ENCODE peak calls at places on chromosomes 5 and 9, in ten cellular contexts. One of them, this sample, is unnamed.

GRCh38 chr9:116471093-116471906 is 215.8 kb upstream of the TRIM32 start:
- DNase-seq in HFFc6: no peak
- DNase-seq in T-helper 1 cell: no peak
- DNase-seq in neuronal stem cell: peak
- DNase-seq in T1000: no peak
- DNase-seq in head of caudate nucleus: no peak
- DNase-seq in stimulated activated naive CD4-positive, alpha-beta T cell: no peak
- DNase-seq in T-helper 2 cell: no peak
- DNase-seq in mesothelial cell of epicardium: peak
- DNase-seq in epithelial cell of esophagus: no peak
- DNase-seq in this sample: no peak

GRCh38 chr9:2158111-2158610 is 143.0 kb downstream of the SMARCA2 start:
- DNase-seq in HFFc6: peak
- DNase-seq in T-helper 1 cell: peak
- DNase-seq in neuronal stem cell: no peak
- DNase-seq in T1000: no peak
- DNase-seq in head of caudate nucleus: peak
- DNase-seq in stimulated activated naive CD4-positive, alpha-beta T cell: peak
- DNase-seq in T-helper 2 cell: peak
- DNase-seq in mesothelial cell of epicardium: no peak
- DNase-seq in epithelial cell of esophagus: peak
- DNase-seq in this sample: no peak

GRCh38 chr9:5447337-5447736 is 3.0 kb upstream of the CD274 start:
- DNase-seq in HFFc6: no peak
- DNase-seq in T-helper 1 cell: no peak
- DNase-seq in neuronal stem cell: no peak
- DNase-seq in T1000: no peak
- DNase-seq in head of caudate nucleus: no peak
- DNase-seq in stimulated activated naive CD4-positive, alpha-beta T cell: no peak
- DNase-seq in T-helper 2 cell: no peak
- DNase-seq in mesothelial cell of epicardium: no peak
- DNase-seq in epithelial cell of esophagus: no peak
- DNase-seq in this sample: no peak

GRCh38 chr5:122607818-122608217 is 167.1 kb upstream of the SNX2 start:
- DNase-seq in HFFc6: no peak
- DNase-seq in T-helper 1 cell: no peak
- DNase-seq in neuronal stem cell: no peak
- DNase-seq in T1000: no peak
- DNase-seq in head of caudate nucleus: no peak
- DNase-seq in stimulated activated naive CD4-positive, alpha-beta T cell: no peak
- DNase-seq in T-helper 2 cell: no peak
- DNase-seq in mesothelial cell of epicardium: no peak
- DNase-seq in epithelial cell of esophagus: no peak
- DNase-seq in this sample: no peak

GRCh38 chr9:136372561-136373299 is 739 bp downstream of the CARD9 start:
- DNase-seq in HFFc6: peak
- DNase-seq in T-helper 1 cell: no peak
- DNase-seq in neuronal stem cell: no peak
- DNase-seq in T1000: no peak
- DNase-seq in head of caudate nucleus: peak
- DNase-seq in stimulated activated naive CD4-positive, alpha-beta T cell: no peak
- DNase-seq in T-helper 2 cell: no peak
- DNase-seq in mesothelial cell of epicardium: no peak
- DNase-seq in epithelial cell of esophagus: peak
- DNase-seq in this sample: no peak

GRCh38 chr9:102506391-102506790 is 488.7 kb upstream of the CYLC2 start:
- DNase-seq in HFFc6: no peak
- DNase-seq in T-helper 1 cell: no peak
- DNase-seq in neuronal stem cell: no peak
- DNase-seq in T1000: no peak
- DNase-seq in head of caudate nucleus: no peak
- DNase-seq in stimulated activated naive CD4-positive, alpha-beta T cell: no peak
- DNase-seq in T-helper 2 cell: no peak
- DNase-seq in mesothelial cell of epicardium: no peak
- DNase-seq in epithelial cell of esophagus: no peak
- DNase-seq in this sample: no peak

GRCh38 chr9:33187519-33188218 is 20.5 kb upstream of the B4GALT1 start:
- DNase-seq in HFFc6: peak
- DNase-seq in T-helper 1 cell: no peak
- DNase-seq in neuronal stem cell: no peak
- DNase-seq in T1000: no peak
- DNase-seq in head of caudate nucleus: no peak
- DNase-seq in stimulated activated naive CD4-positive, alpha-beta T cell: no peak
- DNase-seq in T-helper 2 cell: no peak
- DNase-seq in mesothelial cell of epicardium: no peak
- DNase-seq in epithelial cell of esophagus: no peak
- DNase-seq in this sample: no peak

GRCh38 chr5:103800728-103801127 is 238.1 kb upstream of the NUDT12 start:
- DNase-seq in HFFc6: no peak
- DNase-seq in T-helper 1 cell: no peak
- DNase-seq in neuronal stem cell: no peak
- DNase-seq in T1000: no peak
- DNase-seq in head of caudate nucleus: no peak
- DNase-seq in stimulated activated naive CD4-positive, alpha-beta T cell: no peak
- DNase-seq in T-helper 2 cell: no peak
- DNase-seq in mesothelial cell of epicardium: no peak
- DNase-seq in epithelial cell of esophagus: peak
- DNase-seq in this sample: no peak

GRCh38 chr9:9003184-9003583 is 1203.6 kb upstream of the DMAC1 start:
- DNase-seq in HFFc6: no peak
- DNase-seq in T-helper 1 cell: no peak
- DNase-seq in neuronal stem cell: peak
- DNase-seq in T1000: no peak
- DNase-seq in head of caudate nucleus: peak
- DNase-seq in stimulated activated naive CD4-positive, alpha-beta T cell: no peak
- DNase-seq in T-helper 2 cell: no peak
- DNase-seq in mesothelial cell of epicardium: no peak
- DNase-seq in epithelial cell of esophagus: peak
- DNase-seq in this sample: no peak

GRCh38 chr9:5551368-5551767 is 41.0 kb downstream of the PDCD1LG2 start:
- DNase-seq in HFFc6: no peak
- DNase-seq in T-helper 1 cell: no peak
- DNase-seq in neuronal stem cell: no peak
- DNase-seq in T1000: no peak
- DNase-seq in head of caudate nucleus: no peak
- DNase-seq in stimulated activated naive CD4-positive, alpha-beta T cell: no peak
- DNase-seq in T-helper 2 cell: no peak
- DNase-seq in mesothelial cell of epicardium: no peak
- DNase-seq in epithelial cell of esophagus: peak
- DNase-seq in this sample: no peak

GRCh38 chr9:78919701-78920100 is 622.8 kb downstream of the PSAT1 start:
- DNase-seq in HFFc6: no peak
- DNase-seq in T-helper 1 cell: no peak
- DNase-seq in neuronal stem cell: no peak
- DNase-seq in T1000: no peak
- DNase-seq in head of caudate nucleus: no peak
- DNase-seq in stimulated activated naive CD4-positive, alpha-beta T cell: no peak
- DNase-seq in T-helper 2 cell: no peak
- DNase-seq in mesothelial cell of epicardium: no peak
- DNase-seq in epithelial cell of esophagus: peak
- DNase-seq in this sample: no peak

GRCh38 chr5:139671096-139671841 is 23.1 kb downstream of the CXXC5 start:
- DNase-seq in HFFc6: no peak
- DNase-seq in T-helper 1 cell: no peak
- DNase-seq in neuronal stem cell: no peak
- DNase-seq in T1000: no peak
- DNase-seq in head of caudate nucleus: peak
- DNase-seq in stimulated activated naive CD4-positive, alpha-beta T cell: no peak
- DNase-seq in T-helper 2 cell: no peak
- DNase-seq in mesothelial cell of epicardium: no peak
- DNase-seq in epithelial cell of esophagus: peak
- DNase-seq in this sample: no peak

GRCh38 chr5:159619826-159620225 is 289.5 kb upstream of the IL12B start:
- DNase-seq in HFFc6: no peak
- DNase-seq in T-helper 1 cell: no peak
- DNase-seq in neuronal stem cell: no peak
- DNase-seq in T1000: no peak
- DNase-seq in head of caudate nucleus: no peak
- DNase-seq in stimulated activated naive CD4-positive, alpha-beta T cell: no peak
- DNase-seq in T-helper 2 cell: no peak
- DNase-seq in mesothelial cell of epicardium: no peak
- DNase-seq in epithelial cell of esophagus: no peak
- DNase-seq in this sample: no peak

GRCh38 chr5:7680260-7680659 is 170.7 kb downstream of the CFAP90 start:
- DNase-seq in HFFc6: no peak
- DNase-seq in T-helper 1 cell: no peak
- DNase-seq in neuronal stem cell: no peak
- DNase-seq in T1000: no peak
- DNase-seq in head of caudate nucleus: no peak
- DNase-seq in stimulated activated naive CD4-positive, alpha-beta T cell: no peak
- DNase-seq in T-helper 2 cell: no peak
- DNase-seq in mesothelial cell of epicardium: no peak
- DNase-seq in epithelial cell of esophagus: no peak
- DNase-seq in this sample: no peak

GRCh38 chr9:93676310-93677054 is 100.1 kb downstream of the PHF2 start:
- DNase-seq in HFFc6: no peak
- DNase-seq in T-helper 1 cell: no peak
- DNase-seq in neuronal stem cell: no peak
- DNase-seq in T1000: no peak
- DNase-seq in head of caudate nucleus: peak
- DNase-seq in stimulated activated naive CD4-positive, alpha-beta T cell: no peak
- DNase-seq in T-helper 2 cell: no peak
- DNase-seq in mesothelial cell of epicardium: no peak
- DNase-seq in epithelial cell of esophagus: no peak
- DNase-seq in this sample: no peak

GRCh38 chr9:35675732-35676392 is 2.1 kb downstream of the CA9 start:
- DNase-seq in HFFc6: no peak
- DNase-seq in T-helper 1 cell: peak
- DNase-seq in neuronal stem cell: peak
- DNase-seq in T1000: no peak
- DNase-seq in head of caudate nucleus: no peak
- DNase-seq in stimulated activated naive CD4-positive, alpha-beta T cell: no peak
- DNase-seq in T-helper 2 cell: no peak
- DNase-seq in mesothelial cell of epicardium: peak
- DNase-seq in epithelial cell of esophagus: no peak
- DNase-seq in this sample: peak

GRCh38 chr5:109691248-109691574 is 1.5 kb downstream of the MAN2A1 start:
- DNase-seq in HFFc6: no peak
- DNase-seq in T-helper 1 cell: no peak
- DNase-seq in neuronal stem cell: no peak
- DNase-seq in T1000: no peak
- DNase-seq in head of caudate nucleus: no peak
- DNase-seq in stimulated activated naive CD4-positive, alpha-beta T cell: no peak
- DNase-seq in T-helper 2 cell: peak
- DNase-seq in mesothelial cell of epicardium: no peak
- DNase-seq in epithelial cell of esophagus: no peak
- DNase-seq in this sample: no peak

GRCh38 chr5:172622091-172623046 is 18.7 kb upstream of the NEURL1B start:
- DNase-seq in HFFc6: no peak
- DNase-seq in T-helper 1 cell: no peak
- DNase-seq in neuronal stem cell: no peak
- DNase-seq in T1000: no peak
- DNase-seq in head of caudate nucleus: no peak
- DNase-seq in stimulated activated naive CD4-positive, alpha-beta T cell: no peak
- DNase-seq in T-helper 2 cell: no peak
- DNase-seq in mesothelial cell of epicardium: no peak
- DNase-seq in epithelial cell of esophagus: no peak
- DNase-seq in this sample: no peak

GRCh38 chr9:91889161-91889560 is 60.9 kb downstream of the ROR2 start:
- DNase-seq in HFFc6: no peak
- DNase-seq in T-helper 1 cell: no peak
- DNase-seq in neuronal stem cell: no peak
- DNase-seq in T1000: no peak
- DNase-seq in head of caudate nucleus: no peak
- DNase-seq in stimulated activated naive CD4-positive, alpha-beta T cell: no peak
- DNase-seq in T-helper 2 cell: no peak
- DNase-seq in mesothelial cell of epicardium: no peak
- DNase-seq in epithelial cell of esophagus: no peak
- DNase-seq in this sample: no peak

GRCh38 chr5:65334077-65334476 is 147.6 kb downstream of the ADAMTS6 start:
- DNase-seq in HFFc6: no peak
- DNase-seq in T-helper 1 cell: no peak
- DNase-seq in neuronal stem cell: no peak
- DNase-seq in T1000: no peak
- DNase-seq in head of caudate nucleus: no peak
- DNase-seq in stimulated activated naive CD4-positive, alpha-beta T cell: no peak
- DNase-seq in T-helper 2 cell: no peak
- DNase-seq in mesothelial cell of epicardium: no peak
- DNase-seq in epithelial cell of esophagus: peak
- DNase-seq in this sample: no peak

GRCh38 chr9:131728961-131729360 is 10.9 kb downstream of the RAPGEF1 start:
- DNase-seq in HFFc6: no peak
- DNase-seq in T-helper 1 cell: peak
- DNase-seq in neuronal stem cell: no peak
- DNase-seq in T1000: no peak
- DNase-seq in head of caudate nucleus: no peak
- DNase-seq in stimulated activated naive CD4-positive, alpha-beta T cell: peak
- DNase-seq in T-helper 2 cell: peak
- DNase-seq in mesothelial cell of epicardium: no peak
- DNase-seq in epithelial cell of esophagus: no peak
- DNase-seq in this sample: peak

GRCh38 chr5:94968507-94969095 is 316.3 kb downstream of the MCTP1 start:
- DNase-seq in HFFc6: peak
- DNase-seq in T-helper 1 cell: no peak
- DNase-seq in neuronal stem cell: peak
- DNase-seq in T1000: peak
- DNase-seq in head of caudate nucleus: no peak
- DNase-seq in stimulated activated naive CD4-positive, alpha-beta T cell: peak
- DNase-seq in T-helper 2 cell: peak
- DNase-seq in mesothelial cell of epicardium: no peak
- DNase-seq in epithelial cell of esophagus: peak
- DNase-seq in this sample: no peak

GRCh38 chr9:128099932-128100491 is 27.5 kb downstream of the PTGES2 start:
- DNase-seq in HFFc6: no peak
- DNase-seq in T-helper 1 cell: no peak
- DNase-seq in neuronal stem cell: no peak
- DNase-seq in T1000: no peak
- DNase-seq in head of caudate nucleus: no peak
- DNase-seq in stimulated activated naive CD4-positive, alpha-beta T cell: no peak
- DNase-seq in T-helper 2 cell: no peak
- DNase-seq in mesothelial cell of epicardium: no peak
- DNase-seq in epithelial cell of esophagus: peak
- DNase-seq in this sample: no peak

GRCh38 chr9:22203371-22204138 is 194.4 kb upstream of the CDKN2B start:
- DNase-seq in HFFc6: no peak
- DNase-seq in T-helper 1 cell: no peak
- DNase-seq in neuronal stem cell: no peak
- DNase-seq in T1000: no peak
- DNase-seq in head of caudate nucleus: no peak
- DNase-seq in stimulated activated naive CD4-positive, alpha-beta T cell: no peak
- DNase-seq in T-helper 2 cell: no peak
- DNase-seq in mesothelial cell of epicardium: no peak
- DNase-seq in epithelial cell of esophagus: peak
- DNase-seq in this sample: no peak

GRCh38 chr9:133656211-133657119 is 20.3 kb downstream of the DBH start:
- DNase-seq in HFFc6: no peak
- DNase-seq in T-helper 1 cell: peak
- DNase-seq in neuronal stem cell: no peak
- DNase-seq in T1000: no peak
- DNase-seq in head of caudate nucleus: no peak
- DNase-seq in stimulated activated naive CD4-positive, alpha-beta T cell: peak
- DNase-seq in T-helper 2 cell: peak
- DNase-seq in mesothelial cell of epicardium: no peak
- DNase-seq in epithelial cell of esophagus: no peak
- DNase-seq in this sample: no peak